ENCODE peak calls at places on chromosomes 4 and X, in four cellular contexts. F is nephron progenitor cell, Q is BE2C, C is pancreas. A is an unnamed sample.
A peak's percentile ranks its signal among the peaks of the same experiment; 100 is the strongest.

GRCh38 chr4:121728798-121729226 is 32.0 kb upstream of the ANXA5 start:
- DNase-seq in F (no peak), Q (no peak), C (no peak), A (no peak)

GRCh38 chr4:41359069-41359769 is 102.5 kb downstream of the UCHL1 start:
- DNase-seq in F (peak; percentile 16), Q (peak; percentile 84), C (no peak), A (peak; percentile 28)

GRCh38 chr4:129335263-129335662 is 239.3 kb downstream of the C4orf33 start:
- DNase-seq in F (no peak), Q (no peak), C (no peak), A (no peak)

GRCh38 chr4:82903737-82904136 is 3.2 kb downstream of the THAP9 start:
- DNase-seq in F (no peak), Q (no peak), C (no peak), A (no peak)

GRCh38 chrX:119194631-119195030 is 41.5 kb upstream of the PGRMC1 start:
- DNase-seq in F (no peak), Q (no peak), C (no peak), A (no peak)

GRCh38 chr4:91935217-91935616 is 368.5 kb upstream of the GRID2 start:
- DNase-seq in F (no peak), Q (no peak), C (no peak), A (no peak)

GRCh38 chrX:153999359-154000037 is 20.2 kb downstream of the IRAK1 start:
- DNase-seq in F (no peak), Q (no peak), C (no peak), A (no peak)

GRCh38 chr4:21869978-21870745 is 78.4 kb downstream of the KCNIP4 start:
- DNase-seq in F (no peak), Q (no peak), C (no peak), A (no peak)

GRCh38 chrX:29461039-29461438 is 754.3 kb upstream of the MAGEB2 start:
- DNase-seq in F (no peak), Q (no peak), C (no peak), A (no peak)

GRCh38 chr4:3201718-3202702 is 46.9 kb upstream of the MSANTD1 start:
- DNase-seq in F (no peak), Q (no peak), C (no peak), A (no peak)

GRCh38 chrX:138294951-138295350 is 416.6 kb downstream of the FGF13 start:
- DNase-seq in F (no peak), Q (no peak), C (no peak), A (no peak)

GRCh38 chr4:72893354-72894066 is 176.0 kb downstream of the COX18 start:
- DNase-seq in F (no peak), Q (no peak), C (no peak), A (no peak)

GRCh38 chr4:69116645-69117321 is 20.5 kb downstream of the UGT2B7 start:
- DNase-seq in F (no peak), Q (no peak), C (no peak), A (no peak)

GRCh38 chr4:121304843-121305348 is 75.9 kb downstream of the QRFPR start:
- DNase-seq in F (no peak), Q (no peak), C (no peak), A (no peak)

GRCh38 chr4:70269674-70270073 is 27.3 kb downstream of the CSN3 start:
- DNase-seq in F (no peak), Q (no peak), C (no peak), A (no peak)

DNA sequence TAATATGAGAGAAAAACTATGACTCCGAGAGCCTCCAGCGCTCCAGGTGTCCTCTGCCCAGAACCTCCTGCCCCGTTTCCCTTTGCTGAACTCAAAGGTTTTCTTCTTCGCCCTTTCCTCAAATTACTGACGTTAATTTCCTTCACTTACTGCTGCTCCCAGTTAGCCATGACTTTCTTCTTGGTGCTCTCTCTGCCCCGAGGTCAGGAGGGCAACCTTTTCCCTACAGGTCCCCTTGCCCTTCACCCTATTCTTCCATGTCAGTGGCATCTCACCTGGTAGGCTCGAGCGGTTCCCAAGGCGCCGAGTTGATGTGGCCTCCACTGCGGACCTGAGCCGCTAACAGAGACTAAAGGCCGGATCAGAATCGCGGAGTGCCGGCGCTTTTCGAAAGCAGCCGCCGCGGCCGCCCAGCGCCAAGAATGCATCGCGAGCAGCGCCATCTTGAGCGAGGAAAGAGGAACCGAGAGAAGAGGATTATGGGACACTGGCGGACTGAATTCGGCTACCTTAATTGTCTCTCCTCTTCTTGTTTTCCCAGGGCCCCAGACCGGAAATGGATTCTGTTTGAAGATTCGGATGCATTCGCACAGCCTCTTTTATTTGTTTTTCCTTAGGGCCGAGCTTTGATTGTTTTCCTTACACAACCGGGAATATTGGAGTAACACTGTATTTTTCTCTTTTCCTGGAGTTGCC is at the start of gene ABCB7:
- DNase-seq in F (peak; percentile 62), Q (peak; percentile 54), C (peak; percentile 33), A (peak; percentile 55)
- TF ChIP-seq CTCF in F (no peak), Q (peak; percentile 26), C (no peak), A (no peak)

GRCh38 chrX:65985922-65986588 is 53.8 kb downstream of the VSIG4 start:
- DNase-seq in F (peak; percentile 13), Q (no peak), C (no peak), A (no peak)
- TF ChIP-seq CTCF in F (peak; percentile 43), Q (peak; percentile 5), C (peak; percentile 36), A (no peak)

GRCh38 chr4:107215222-107215621 is 179.1 kb upstream of the DKK2 start:
- DNase-seq in F (no peak), Q (no peak), C (no peak), A (no peak)
- TF ChIP-seq CTCF in F (no peak), Q (no peak), C (no peak), A (no peak)

GRCh38 chrX:13803116-13803515 is 13.8 kb downstream of the GPM6B start:
- DNase-seq in F (no peak), Q (no peak), C (no peak), A (no peak)

GRCh38 chrX:13808293-13808692 is 8.6 kb downstream of the GPM6B start:
- DNase-seq in F (no peak), Q (no peak), C (no peak), A (no peak)

GRCh38 chrX:13808865-13809264 is 8.0 kb downstream of the GPM6B start:
- DNase-seq in F (no peak), Q (no peak), C (no peak), A (no peak)

DNA sequence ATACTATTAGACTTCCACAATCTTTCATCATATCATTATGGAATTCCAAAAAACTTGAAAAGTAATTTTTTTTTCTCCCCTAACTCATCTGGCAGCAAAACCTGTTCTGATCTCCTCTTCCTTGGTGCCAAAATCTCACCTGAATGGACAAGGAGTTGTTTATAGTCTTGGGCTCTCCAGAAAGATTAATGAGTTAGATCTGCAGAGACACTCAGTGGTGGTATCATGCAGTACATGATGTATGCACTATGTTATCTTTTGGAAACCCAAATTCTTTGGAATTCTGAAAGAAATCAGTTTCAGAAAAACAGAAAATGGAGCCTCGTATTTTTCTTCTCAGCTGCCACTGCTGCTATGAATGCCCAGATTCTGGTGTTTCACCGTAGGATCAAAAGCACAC is 11.7 kb downstream of the GPM6B start:
- DNase-seq in F (no peak), Q (no peak), C (no peak), A (no peak)
- TF ChIP-seq CTCF in F (no peak), Q (no peak), C (no peak), A (no peak)

GRCh38 chr4:184699941-184700340 is 34.0 kb downstream of the CENPU start:
- DNase-seq in F (no peak), Q (no peak), C (no peak), A (no peak)
- TF ChIP-seq CTCF in F (no peak), Q (no peak), C (no peak), A (no peak)

DNA sequence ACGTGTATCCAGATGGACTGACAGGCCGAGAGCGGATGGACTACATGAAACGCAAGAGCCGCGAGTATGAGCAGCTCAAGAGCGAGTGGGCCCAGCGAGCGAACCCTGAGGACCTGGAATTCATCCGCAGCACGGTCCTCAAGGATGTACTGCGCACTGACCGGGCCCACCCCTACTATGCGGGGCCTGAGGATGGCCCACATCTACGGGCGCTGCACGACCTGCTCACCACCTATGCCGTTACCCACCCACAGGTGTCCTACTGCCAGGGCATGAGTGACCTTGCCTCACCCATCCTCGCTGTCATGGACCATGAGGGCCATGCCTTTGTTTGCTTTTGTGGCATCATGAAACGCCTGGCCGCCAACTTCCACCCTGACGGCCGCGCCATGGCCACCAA is 14.6 kb upstream of the RBM3 start:
- DNase-seq in F (no peak), Q (no peak), C (no peak), A (no peak)
- TF ChIP-seq CTCF in F (no peak), Q (no peak), C (no peak), A (no peak)

GRCh38 chrX:112043997-112044396 is 38.6 kb downstream of the TRPC5 start:
- DNase-seq in F (peak; percentile 5), Q (no peak), C (no peak), A (no peak)
- TF ChIP-seq CTCF in F (peak; percentile 66), Q (peak; percentile 40), C (peak; percentile 19), A (no peak)

A was measured in glutamatergic neuron.